ENCODE peak calls at places on chromosomes 7 and 10, in five cellular contexts. T is foreskin fibroblast, J is GM03348, E is GM12878, F is right cardiac atrium. W is an unnamed sample.

GRCh38 chr7:78130443-78131200 is 332.0 kb downstream of the PHTF2 start:
- DNase-seq in E (no peak), F (no peak), T (peak; percentile 47), J (peak; percentile 46), W (no peak)

GRCh38 chr7:27097686-27098492 is 2.1 kb upstream of the HOXA1 start:
- DNase-seq in T (no peak), F (no peak), J (peak; percentile 56), E (no peak), W (peak; percentile 55)

GRCh38 chr7:32658034-32658944 is 163.0 kb downstream of the AVL9 start:
- DNase-seq in J (no peak), F (no peak), T (peak; percentile 18), E (no peak), W (peak; percentile 65)

GRCh38 chr10:55065185-55065584 is 264.2 kb upstream of the PCDH15 start:
- DNase-seq in F (no peak), T (no peak), E (no peak), J (no peak), W (no peak)

GRCh38 chr7:18320971-18321567 is 174.5 kb upstream of the HDAC9 start:
- DNase-seq in J (peak; percentile 54), E (no peak), F (no peak), T (peak; percentile 67), W (peak; percentile 43)

GRCh38 chr10:114674321-114674720 is 16.2 kb upstream of the ABLIM1 start:
- DNase-seq in T (no peak), J (no peak), E (no peak), F (no peak), W (no peak)

GRCh38 chr10:131698232-131698631 is 202.6 kb upstream of the PPP2R2D start:
- DNase-seq in J (no peak), T (no peak), F (no peak), E (no peak), W (no peak)

GRCh38 chr10:70461397-70462348 is 16.9 kb upstream of the PALD1 start:
- DNase-seq in E (no peak), T (peak; percentile 77), J (peak; percentile 85), F (peak; percentile 81), W (peak; percentile 61)

GRCh38 chr7:7957513-7957912 is 11.1 kb upstream of the GLCCI1 start:
- DNase-seq in E (no peak), T (no peak), J (no peak), F (no peak), W (no peak)

GRCh38 chr10:51527806-51528205 is 171.6 kb downstream of the CSTF2T start:
- DNase-seq in J (no peak), T (no peak), F (no peak), E (no peak), W (no peak)

GRCh38 chr10:79268717-79269116 is 78.6 kb upstream of the PPIF start:
- DNase-seq in T (peak; percentile 38), E (no peak), J (peak; percentile 35), F (no peak), W (no peak)

GRCh38 chr7:140625908-140626868 is 14.4 kb downstream of the DENND2A start:
- DNase-seq in E (no peak), F (peak; percentile 94), J (peak; percentile 82), T (peak; percentile 96), W (peak; percentile 97)

GRCh38 chr7:48183370-48183743 is 12.1 kb downstream of the ABCA13 start:
- DNase-seq in F (no peak), E (no peak), T (no peak), J (no peak), W (no peak)

GRCh38 chr7:107643407-107643806 is 17.2 kb upstream of the SLC26A4 start:
- DNase-seq in T (peak; percentile 85), F (no peak), J (peak; percentile 49), E (no peak), W (peak; percentile 61)